ENCODE peak calls at places on chromosome 1, in eight cellular contexts. E, H, N, P, B, I, M and F are unnamed samples.

GRCh38 chr1:97094257-97094972 is 372.8 kb downstream of the PTBP2 start:
- DNase-seq in E (peak), H (peak), N (no peak), P (no peak), B (peak), I (no peak), M (no peak), F (peak)

GRCh38 chr1:29974345-29974744 is 738.0 kb downstream of the PTPRU start:
- DNase-seq in E (peak), H (peak), N (no peak), P (no peak), B (peak), I (peak), M (no peak), F (peak)

GRCh38 chr1:1199961-1200875 is 6.2 kb downstream of the TNFRSF18 start:
- DNase-seq in E (no peak), H (no peak), N (peak), P (no peak), B (no peak), I (no peak), M (peak), F (no peak)

GRCh38 chr1:116915182-116915611 is 5.5 kb downstream of the PTGFRN start:
- DNase-seq in E (no peak), H (peak), N (no peak), P (no peak), B (no peak), I (no peak), M (peak), F (no peak)

GRCh38 chr1:90386899-90387334 is 330.2 kb downstream of the BARHL2 start:
- DNase-seq in E (no peak), H (no peak), N (no peak), P (no peak), B (no peak), I (no peak), M (no peak), F (no peak)

GRCh38 chr1:92951141-92951582 is 10.1 kb downstream of the DIPK1A start:
- DNase-seq in E (no peak), H (peak), N (no peak), P (no peak), B (no peak), I (peak), M (no peak), F (peak)

GRCh38 chr1:23556661-23557470 is 2.4 kb downstream of the ID3 start:
- DNase-seq in E (no peak), H (peak), N (no peak), P (no peak), B (no peak), I (peak), M (no peak), F (peak)

GRCh38 chr1:226657788-226658537 is 81.1 kb downstream of the ITPKB start:
- DNase-seq in E (no peak), H (no peak), N (peak), P (no peak), B (no peak), I (no peak), M (no peak), F (no peak)

GRCh38 chr1:208044568-208045241 is 133.8 kb upstream of the CD34 start:
- DNase-seq in E (no peak), H (no peak), N (no peak), P (no peak), B (no peak), I (no peak), M (no peak), F (no peak)

GRCh38 chr1:245261786-245262185 is 107.0 kb downstream of the KIF26B start:
- DNase-seq in E (no peak), H (no peak), N (no peak), P (no peak), B (no peak), I (no peak), M (no peak), F (no peak)

GRCh38 chr1:234544094-234544579 is 65.2 kb upstream of the TARBP1 start:
- DNase-seq in E (peak), H (peak), N (peak), P (no peak), B (peak), I (peak), M (no peak), F (peak)

GRCh38 chr1:54453509-54453908 is 47.3 kb upstream of the SSBP3 start:
- DNase-seq in E (no peak), H (no peak), N (no peak), P (no peak), B (no peak), I (no peak), M (no peak), F (no peak)

GRCh38 chr1:119542492-119542946 is 35.5 kb downstream of the HSD3B1 start:
- DNase-seq in E (no peak), H (no peak), N (no peak), P (no peak), B (no peak), I (no peak), M (no peak), F (no peak)

GRCh38 chr1:36880155-36881070 is 153.9 kb downstream of the GRIK3 start:
- DNase-seq in E (no peak), H (no peak), N (no peak), P (no peak), B (no peak), I (no peak), M (no peak), F (no peak)

GRCh38 chr1:160167580-160167979 is 16.2 kb downstream of the ATP1A4 start:
- DNase-seq in E (no peak), H (no peak), N (no peak), P (no peak), B (no peak), I (no peak), M (no peak), F (no peak)

GRCh38 chr1:238960071-238960470 is 426.3 kb upstream of the CHRM3 start:
- DNase-seq in E (no peak), H (peak), N (no peak), P (no peak), B (no peak), I (no peak), M (no peak), F (peak)

GRCh38 chr1:91635763-91636162 is 135.1 kb downstream of the CDC7 start:
- DNase-seq in E (no peak), H (peak), N (no peak), P (no peak), B (no peak), I (no peak), M (no peak), F (no peak)

GRCh38 chr1:56866656-56867055 is 12.1 kb downstream of the C8A start:
- DNase-seq in E (peak), H (peak), N (no peak), P (no peak), B (peak), I (no peak), M (no peak), F (no peak)

GRCh38 chr1:168598963-168599362 is 22.6 kb downstream of the XCL1 start:
- DNase-seq in E (no peak), H (no peak), N (no peak), P (no peak), B (no peak), I (no peak), M (no peak), F (no peak)

GRCh38 chr1:203274603-203275381 is 30.5 kb upstream of the BTG2 start:
- DNase-seq in E (no peak), H (peak), N (peak), P (no peak), B (no peak), I (no peak), M (no peak), F (peak)

GRCh38 chr1:10738125-10738746 is 58.2 kb downstream of the CASZ1 start:
- DNase-seq in E (no peak), H (no peak), N (no peak), P (no peak), B (no peak), I (no peak), M (no peak), F (no peak)

GRCh38 chr1:116122955-116123757 is 12.0 kb downstream of the MAB21L3 start:
- DNase-seq in E (peak), H (peak), N (no peak), P (no peak), B (no peak), I (peak), M (no peak), F (peak)

GRCh38 chr1:224329842-224330753 is at the start of gene NVL:
- DNase-seq in E (peak), H (peak), N (peak), P (peak), B (peak), I (peak), M (peak), F (peak)
- TF ChIP-seq CTCF in E (no peak), H (no peak), N (no peak), P (no peak), B (no peak), I (no peak), M (no peak), F (no peak)

DNA sequence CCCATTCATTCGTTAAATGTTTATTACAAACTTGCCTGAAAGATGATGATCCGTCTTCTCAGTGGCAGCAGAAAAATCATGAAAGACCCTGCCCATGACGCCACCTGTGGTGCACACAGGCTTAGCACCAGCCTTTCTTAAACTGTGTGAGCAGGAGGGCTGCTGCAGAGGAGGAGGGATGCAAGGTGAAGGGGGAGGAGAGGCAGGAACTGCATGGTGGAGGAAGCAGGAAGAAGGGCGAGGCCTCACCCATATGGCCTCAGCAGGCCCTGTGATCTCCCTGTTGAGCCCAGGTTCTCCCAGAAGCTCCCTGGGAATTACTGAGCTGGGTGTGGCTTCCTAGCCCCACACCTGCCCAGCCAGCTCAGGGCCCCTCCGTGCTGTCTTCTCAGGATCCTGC is 25.0 kb upstream of the RD3 start:
- DNase-seq in E (no peak), H (no peak), N (no peak), P (no peak), B (no peak), I (peak), M (no peak), F (no peak)
- TF ChIP-seq CTCF in E (no peak), H (no peak), N (no peak), P (no peak), B (no peak), I (peak), M (peak), F (no peak)

DNA sequence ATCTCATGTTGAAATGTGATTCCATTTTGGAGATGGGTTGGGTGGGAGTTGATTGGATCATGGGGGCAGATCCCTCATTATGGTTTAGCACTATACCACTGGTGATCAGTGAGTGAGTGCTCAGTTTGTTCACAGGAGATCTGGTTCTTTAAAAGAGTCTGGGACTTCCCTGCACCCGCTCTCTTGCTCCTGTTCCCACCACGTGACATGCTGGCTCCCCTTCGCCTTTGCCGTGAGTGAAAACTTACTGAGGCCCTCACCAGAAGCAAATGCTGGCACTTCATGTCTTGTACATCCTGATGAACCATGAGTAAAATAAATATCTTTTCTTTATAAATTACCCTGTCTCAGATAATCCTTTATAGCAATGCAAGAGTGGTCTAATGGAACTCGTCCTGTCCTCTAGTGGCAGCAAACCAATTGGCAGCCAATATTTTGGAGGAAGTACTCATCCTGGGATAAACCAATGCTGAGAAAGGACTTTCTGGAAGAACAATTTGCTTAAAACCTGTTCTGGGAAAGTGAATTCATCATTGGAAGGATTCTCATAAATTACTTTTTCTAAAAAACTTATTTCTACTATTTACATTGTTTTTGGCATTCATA is 27.8 kb upstream of the CYP4A11 start:
- DNase-seq in E (no peak), H (no peak), N (no peak), P (no peak), B (no peak), I (no peak), M (no peak), F (no peak)
- TF ChIP-seq CTCF in E (no peak), H (no peak), N (no peak), P (no peak), B (peak), I (peak), M (peak), F (no peak)

DNA sequence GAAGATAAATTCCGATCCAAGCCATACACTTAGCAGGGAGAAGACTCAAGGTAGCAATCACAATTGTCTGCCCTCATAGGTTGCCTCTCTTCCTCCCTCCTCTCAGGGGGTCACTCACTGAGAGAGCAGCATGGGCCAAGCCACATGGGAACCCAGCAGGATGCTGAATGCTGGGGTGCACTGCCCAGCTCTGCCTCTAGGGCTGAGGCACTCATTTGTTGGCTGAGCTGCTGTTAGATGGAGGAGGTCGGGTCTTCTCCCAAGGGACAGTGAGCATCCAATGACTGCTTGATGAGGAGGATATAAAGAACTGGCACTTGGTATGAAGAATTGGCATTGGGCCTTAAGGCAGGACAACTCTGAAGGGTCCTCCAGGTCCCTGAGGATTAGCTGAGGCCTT is 418.8 kb downstream of the SIPA1L2 start:
- DNase-seq in E (no peak), H (no peak), N (no peak), P (no peak), B (no peak), I (peak), M (peak), F (no peak)
- TF ChIP-seq CTCF in E (peak), H (no peak), N (no peak), P (peak), B (peak), I (no peak), M (peak), F (peak)

GRCh38 chr1:9080704-9081291 is 11.4 kb upstream of the SLC2A5 start:
- DNase-seq in E (no peak), H (no peak), N (no peak), P (no peak), B (no peak), I (no peak), M (no peak), F (peak)

GRCh38 chr1:9078035-9078948 is 8.9 kb upstream of the SLC2A5 start:
- DNase-seq in E (peak), H (peak), N (no peak), P (peak), B (no peak), I (no peak), M (no peak), F (peak)

GRCh38 chr1:9081473-9081872 is 12.0 kb upstream of the SLC2A5 start:
- DNase-seq in E (no peak), H (no peak), N (no peak), P (no peak), B (no peak), I (no peak), M (no peak), F (no peak)

GRCh38 chr1:9078949-9079500 is 9.6 kb upstream of the SLC2A5 start:
- DNase-seq in E (no peak), H (no peak), N (no peak), P (no peak), B (no peak), I (no peak), M (no peak), F (no peak)

GRCh38 chr1:9079980-9080703 is 10.7 kb upstream of the SLC2A5 start:
- DNase-seq in E (no peak), H (no peak), N (no peak), P (no peak), B (no peak), I (no peak), M (no peak), F (no peak)
- TF ChIP-seq CTCF in E (no peak), H (no peak), N (no peak), P (no peak), B (no peak), I (no peak), M (no peak), F (no peak)

DNA sequence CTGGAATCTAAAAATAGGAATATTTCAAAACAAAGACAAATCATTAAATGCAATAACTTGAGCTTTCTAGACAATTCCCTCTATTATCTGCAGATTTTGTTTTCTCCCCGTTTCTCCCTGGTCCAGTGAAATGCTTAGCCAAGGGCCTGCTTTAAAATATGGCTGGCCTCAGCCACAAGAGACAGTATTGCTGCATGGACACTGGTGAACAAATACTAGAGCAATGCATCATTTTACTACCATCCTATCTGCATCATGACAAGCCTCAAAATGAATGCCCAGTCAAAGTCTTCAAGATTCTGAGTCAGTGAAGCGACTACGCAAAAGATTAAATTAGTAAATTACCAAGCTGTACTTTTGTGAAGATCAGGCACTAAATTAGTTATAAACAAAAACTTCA is 80.5 kb downstream of the ENAH start:
- DNase-seq in E (no peak), H (peak), N (no peak), P (no peak), B (no peak), I (no peak), M (no peak), F (peak)
- TF ChIP-seq CTCF in E (no peak), H (peak), N (peak), P (no peak), B (peak), I (no peak), M (no peak), F (peak)

GRCh38 chr1:242870944-242871343 is 346.4 kb upstream of the PLD5 start:
- DNase-seq in E (no peak), H (no peak), N (no peak), P (no peak), B (no peak), I (no peak), M (no peak), F (no peak)
- TF ChIP-seq CTCF in E (no peak), H (no peak), N (no peak), P (no peak), B (no peak), I (no peak), M (no peak), F (no peak)

GRCh38 chr1:83497563-83497962 is 501.4 kb downstream of the TTLL7 start:
- DNase-seq in E (peak), H (no peak), N (no peak), P (no peak), B (no peak), I (no peak), M (no peak), F (peak)
- TF ChIP-seq CTCF in E (peak), H (peak), N (no peak), P (no peak), B (no peak), I (no peak), M (peak), F (peak)